ENCODE peak calls at places on chromosomes 12 and 14, in four cellular contexts. A is tibial artery, D is stomach, K is body of pancreas. P is an unnamed sample. For H3K4me1 and H3K27me3, the result is how much of the 10 kb centered on the place peaks cover.

GRCh38 chr14:54627718-54628345 is 60.9 kb downstream of the SAMD4A start:
- DNase-seq in A (peak), D (no peak), K (no peak), P (no peak)

GRCh38 chr14:31508140-31508539 is 20.3 kb upstream of the GPR33 start:
- DNase-seq in A (no peak), D (no peak), K (no peak), P (no peak)

GRCh38 chr12:50620050-50620974 is 115.5 kb downstream of the DIP2B start:
- DNase-seq in A (no peak), D (no peak), K (no peak), P (no peak)

GRCh38 chr14:100019156-100019882 is 45.9 kb upstream of the EVL start:
- DNase-seq in A (no peak), D (no peak), K (no peak), P (no peak)

GRCh38 chr14:93133476-93133875 is 17.8 kb upstream of the ITPK1 start:
- DNase-seq in A (peak), D (no peak), K (no peak), P (no peak)

GRCh38 chr14:104367811-104368750 is 211.5 kb upstream of the C14orf180 start:
- DNase-seq in A (no peak), D (no peak), K (no peak), P (no peak)

GRCh38 chr12:84599539-84599938 is 313.1 kb downstream of the SLC6A15 start:
- DNase-seq in A (no peak), D (no peak), K (no peak), P (no peak)

GRCh38 chr12:47882796-47883546 is 21.8 kb downstream of the VDR start:
- DNase-seq in A (no peak), D (peak), K (no peak), P (peak)

GRCh38 chr14:68568907-68569545 is 223.8 kb downstream of the ZFP36L1 start:
- DNase-seq in A (no peak), D (no peak), K (no peak), P (no peak)

GRCh38 chr12:3231399-3231876 is 154.3 kb downstream of the TSPAN9 start:
- DNase-seq in A (no peak), D (no peak), K (no peak), P (no peak)

GRCh38 chr12:7130791-7131501 is 775 bp downstream of the CLSTN3 start:
- DNase-seq in A (no peak), D (peak), K (peak), P (peak)

GRCh38 chr12:78441737-78442453 is 422.7 kb upstream of the SYT1 start:
- DNase-seq in A (no peak), D (no peak), K (no peak), P (no peak)

GRCh38 chr14:69547701-69548348 is 26.8 kb downstream of the CCDC177 start:
- DNase-seq in A (no peak), D (no peak), K (no peak), P (no peak)

GRCh38 chr12:117356048-117356447 is 5.4 kb downstream of the NOS1 start:
- DNase-seq in A (no peak), D (no peak), K (no peak), P (no peak)

GRCh38 chr14:32078030-32078793 is 1.1 kb downstream of the ARHGAP5 start:
- DNase-seq in A (peak), D (peak), K (peak), P (peak)

GRCh38 chr12:27217590-27217989 is 26.5 kb upstream of the STK38L start:
- DNase-seq in A (no peak), D (no peak), K (no peak), P (no peak)

GRCh38 chr12:69068431-69068830 is 135.5 kb upstream of the CPM start:
- DNase-seq in A (no peak), D (peak), K (peak), P (peak)

GRCh38 chr14:99461411-99461810 is 19.2 kb downstream of the SETD3 start:
- DNase-seq in A (no peak), D (no peak), K (no peak), P (no peak)

GRCh38 chr14:52840916-52841315 is 49.5 kb upstream of the GNPNAT1 start:
- DNase-seq in A (peak), D (no peak), K (no peak), P (no peak)

GRCh38 chr12:5047729-5048128 is 4.0 kb downstream of the KCNA5 start:
- DNase-seq in A (no peak), D (no peak), K (no peak), P (no peak)

GRCh38 chr12:5052348-5052747 is 8.7 kb downstream of the KCNA5 start:
- DNase-seq in A (no peak), D (no peak), K (no peak), P (no peak)

GRCh38 chr12:5051334-5051733 is 7.7 kb downstream of the KCNA5 start:
- DNase-seq in A (no peak), D (no peak), K (no peak), P (no peak)

GRCh38 chr12:5050542-5050941 is 6.9 kb downstream of the KCNA5 start:
- DNase-seq in A (no peak), D (no peak), K (no peak), P (no peak)

GRCh38 chr12:5051913-5052312 is 8.2 kb downstream of the KCNA5 start:
- DNase-seq in A (no peak), D (no peak), K (no peak), P (no peak)
- H3K27ac ChIP-seq in A (no peak), D (no peak), K (no peak), P (no peak)

DNA sequence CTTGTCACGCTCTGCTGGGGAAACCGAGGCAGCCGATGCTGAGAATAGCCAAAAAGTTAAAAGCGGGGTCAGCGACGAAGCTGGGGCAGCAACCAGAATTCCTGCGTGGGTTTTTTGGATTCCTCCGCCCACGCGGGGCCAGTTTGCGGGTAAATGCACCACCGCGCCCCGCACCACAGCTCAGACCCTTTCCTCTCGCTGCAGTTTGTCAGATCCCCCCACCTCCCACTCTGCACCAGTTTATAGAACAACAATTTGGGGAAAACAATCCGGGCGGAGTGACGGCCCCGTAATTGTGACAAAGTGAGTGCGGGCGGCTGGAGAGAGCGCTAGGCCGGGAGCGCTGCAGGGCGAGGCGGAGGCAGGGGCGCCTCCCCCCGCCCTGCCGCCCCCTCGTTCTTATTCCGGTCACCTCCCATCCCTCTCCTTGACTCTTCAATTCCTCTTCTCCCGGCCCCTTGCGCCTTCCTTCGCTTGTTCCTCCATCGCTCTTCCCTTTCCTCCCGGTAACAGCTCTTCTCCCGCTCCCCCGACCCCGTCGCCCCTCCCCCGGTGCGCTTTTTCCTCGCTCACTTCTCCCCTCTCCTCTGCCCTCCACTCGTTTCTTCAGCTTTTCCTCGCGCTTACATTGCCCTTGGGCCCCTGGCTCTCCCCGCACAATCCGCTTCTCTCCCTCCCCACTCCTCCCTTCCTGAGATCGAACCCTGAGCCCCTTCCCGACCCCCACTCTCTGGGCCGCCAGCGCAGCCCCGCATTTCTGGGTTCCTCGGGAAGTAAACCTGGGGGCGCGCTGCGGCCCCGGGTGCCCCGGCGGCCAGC is 639 bp upstream of the DNAJC22 start:
- DNase-seq in A (peak), D (peak), K (no peak), P (no peak)
- H3K4me1 ChIP-seq in A (half or more), D (half or more), K (half or more), P (under half)

DNA sequence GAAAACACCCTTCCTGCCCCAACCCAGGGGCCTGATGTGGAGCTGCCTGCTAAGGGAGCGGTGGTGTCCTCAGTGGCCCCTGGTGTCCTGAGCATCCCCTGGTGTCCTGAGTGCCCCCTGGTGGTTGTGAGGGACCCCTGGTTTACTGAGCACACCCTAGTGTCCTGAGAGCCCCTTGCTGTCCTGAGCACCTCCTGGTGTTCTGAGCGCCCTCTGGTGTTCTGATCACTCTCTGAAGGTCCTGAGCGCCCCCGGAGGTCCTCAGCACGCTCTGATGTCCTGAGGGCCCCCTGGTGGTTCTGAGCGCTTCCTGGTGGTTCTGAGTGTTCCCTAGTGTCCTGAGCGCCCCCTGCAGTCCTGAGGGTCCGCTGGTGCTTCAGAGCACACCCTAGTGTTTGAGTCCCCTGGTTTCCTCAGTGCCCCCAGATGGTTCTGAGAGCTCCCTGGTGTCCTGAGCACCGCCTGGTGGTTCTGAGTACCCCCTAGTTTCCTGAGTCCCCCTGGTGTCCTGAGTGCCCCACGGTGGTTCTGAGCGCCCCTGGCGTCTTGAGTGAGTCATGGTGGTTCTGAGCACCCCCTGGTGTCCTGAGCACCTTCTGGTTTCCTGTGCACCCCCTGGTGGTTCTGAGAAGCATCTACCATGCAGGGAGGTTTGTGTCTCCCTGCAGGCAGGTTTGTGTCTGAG is 1004.2 kb downstream of the TMEM121 start:
- DNase-seq in A (no peak), D (no peak), K (no peak), P (peak)
- H3K27me3 ChIP-seq in A (under half), D (under half), K (under half), P (under half)

GRCh38 chr12:86683568-86683991 is 427.4 kb upstream of the MGAT4C start:
- DNase-seq in A (no peak), D (no peak), K (no peak), P (no peak)
- H3K27ac ChIP-seq in A (no peak), D (no peak), K (no peak), P (no peak)

GRCh38 chr12:56682323-56682722 is 5.8 kb downstream of the PTGES3 start:
- DNase-seq in A (peak), D (peak), K (no peak), P (no peak)
- H3K4me1 ChIP-seq in A (half or more), D (under half), K (half or more), P (under half)

GRCh38 chr12:70277973-70278372 is 34.7 kb downstream of the CNOT2 start:
- DNase-seq in A (no peak), D (no peak), K (no peak), P (no peak)
- H3K27me3 ChIP-seq in A (under half), D (under half), K (under half), P (under half)

DNA sequence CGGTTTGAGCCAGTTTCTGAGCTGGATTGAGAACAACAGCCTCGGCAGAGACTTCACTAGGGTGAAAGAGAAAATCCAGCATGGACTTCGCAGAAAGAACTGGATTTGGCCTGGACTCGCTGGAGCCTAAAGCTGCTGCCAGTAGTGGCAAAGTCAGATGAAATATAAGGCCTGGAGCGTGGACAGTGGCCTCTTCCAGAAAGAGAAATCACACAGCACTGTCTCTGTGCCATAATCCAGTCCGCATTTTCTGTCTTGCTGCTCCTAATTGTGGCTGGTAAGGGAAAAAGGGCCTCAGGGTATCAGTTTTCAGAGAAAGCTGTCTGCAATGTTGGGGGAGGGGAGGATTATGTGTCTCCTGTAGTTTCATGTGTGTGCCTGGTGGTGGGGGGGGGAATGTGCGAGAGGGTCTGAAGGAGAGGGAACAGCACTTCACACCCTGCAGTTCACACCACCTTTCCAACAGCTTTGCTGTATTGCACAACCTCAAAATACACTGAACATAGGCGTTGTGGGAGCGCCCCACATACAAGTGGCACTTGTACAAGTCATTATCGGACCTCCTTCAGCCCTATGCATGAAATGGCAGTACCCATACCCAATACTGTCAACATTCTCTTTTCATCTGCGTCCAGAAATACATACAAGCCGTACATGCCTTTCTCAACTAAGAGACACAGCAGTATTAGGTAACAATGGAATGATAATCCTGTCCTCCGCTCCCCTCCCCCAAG is 107.6 kb upstream of the ATF7IP start:
- DNase-seq in A (peak), D (peak), K (peak), P (peak)
- H3K27ac ChIP-seq in A (peak), D (peak), K (peak), P (peak)

GRCh38 chr12:24304285-24304684 is 354.8 kb upstream of the SOX5 start:
- DNase-seq in A (no peak), D (no peak), K (no peak), P (no peak)
- H3K4me1 ChIP-seq in A (under half), D (under half), K (under half), P (under half)

P was measured in small intestine.